ENCODE peak calls at places on chromosomes 4 and X, in eight cellular contexts. B is CD8-positive, alpha-beta T cell; E is SW480; P is stimulated activated effector memory CD8-positive, alpha-beta T cell treated with anti-CD3 and anti-CD28 coated beads, Interleukin-12 subunit alpha, Interleukin-12 subunit beta, amount 100 ng/mL, for 72 hours; S is SIG-M5; F is fibroblast of lung; O is GM23248; A is DMS153. Q is an unnamed sample.

GRCh38 chr4:1376841-1377605 is 29.2 kb downstream of the NKX1-1 start:
- DNase-seq in B (no peak), P (no peak), F (no peak), O (no peak), A (no peak), E (no peak), S (no peak), Q (peak)

GRCh38 chr4:174521800-174522182 is 497 bp downstream of the HPGD start:
- DNase-seq in B (no peak), P (peak), E (peak), S (no peak), F (no peak), A (peak), O (peak), Q (no peak)

GRCh38 chr4:23163649-23164436 is 471.1 kb downstream of the GBA3 start:
- DNase-seq in S (no peak), F (peak), O (no peak), E (peak), B (no peak), P (no peak), A (no peak), Q (no peak)

GRCh38 chr4:11428161-11428700 is 463 bp downstream of the HS3ST1 start:
- DNase-seq in B (no peak), F (peak), E (peak), A (no peak), S (no peak), P (no peak), O (no peak), Q (no peak)

GRCh38 chr4:55926610-55927009 is 22.1 kb upstream of the CEP135 start:
- DNase-seq in S (no peak), P (no peak), O (no peak), A (no peak), E (no peak), B (no peak), F (no peak), Q (no peak)

GRCh38 chr4:22515888-22516541 is at the start of gene ADGRA3:
- DNase-seq in S (no peak), P (no peak), B (no peak), E (peak), O (peak), F (peak), A (no peak), Q (peak)

GRCh38 chr4:21012851-21013331 is 312.6 kb downstream of the PACRGL start:
- DNase-seq in A (no peak), E (peak), F (no peak), P (no peak), B (no peak), S (no peak), O (no peak), Q (no peak)

GRCh38 chrX:152847281-152847680 is 16.4 kb downstream of the NSDHL start:
- DNase-seq in S (no peak), O (no peak), A (no peak), P (no peak), B (no peak), E (no peak), F (no peak), Q (no peak)

GRCh38 chrX:135595543-135595942 is 75.1 kb downstream of the INTS6L start:
- DNase-seq in E (no peak), F (no peak), B (no peak), O (no peak), P (no peak), S (no peak), A (no peak), Q (no peak)

GRCh38 chrX:21529771-21530170 is 128.4 kb downstream of the KLHL34 start:
- DNase-seq in B (no peak), A (no peak), E (no peak), P (no peak), S (no peak), O (peak), F (peak), Q (no peak)

GRCh38 chrX:40166582-40166981 is 68.8 kb upstream of the BCOR start:
- DNase-seq in F (no peak), B (no peak), A (peak), P (no peak), S (no peak), E (no peak), O (peak), Q (no peak)

GRCh38 chr4:126564283-126564854 is 1068.4 kb upstream of the INTU start:
- DNase-seq in O (peak), A (no peak), B (no peak), P (no peak), S (no peak), E (no peak), F (no peak), Q (no peak)

Q was measured in posterior vena cava.